ENCODE peak calls at places on chromosomes 12 and 14, in nine cellular contexts. U, L, G, I, C, V, B, A and H are unnamed samples.

GRCh38 chr12:49609059-49609874 is 3.8 kb upstream of the FAM186B start:
- DNase-seq in U (no peak), L (no peak), G (no peak), I (no peak), C (no peak), V (no peak), B (no peak), A (no peak), H (no peak)

GRCh38 chr14:29709490-29709889 is 218.2 kb downstream of the PRKD1 start:
- DNase-seq in U (no peak), L (no peak), G (no peak), I (no peak), C (no peak), V (no peak), B (no peak), A (no peak), H (no peak)

GRCh38 chr12:118402251-118402650 is 25.9 kb downstream of the SUDS3 start:
- DNase-seq in U (no peak), L (peak), G (no peak), I (no peak), C (peak), V (no peak), B (no peak), A (no peak), H (no peak)

GRCh38 chr14:93135399-93135798 is 19.7 kb upstream of the ITPK1 start:
- DNase-seq in U (no peak), L (no peak), G (peak), I (no peak), C (no peak), V (no peak), B (no peak), A (no peak), H (no peak)

GRCh38 chr14:77804592-77804991 is 4.7 kb downstream of the ADCK1 start:
- DNase-seq in U (peak), L (no peak), G (no peak), I (no peak), C (no peak), V (no peak), B (no peak), A (peak), H (no peak)

GRCh38 chr12:54368016-54368708 is 3.9 kb upstream of the GPR84 start:
- DNase-seq in U (no peak), L (no peak), G (no peak), I (no peak), C (no peak), V (no peak), B (no peak), A (no peak), H (no peak)

GRCh38 chr12:96061864-96062453 is 26.6 kb upstream of the LTA4H start:
- DNase-seq in U (peak), L (peak), G (peak), I (peak), C (peak), V (peak), B (peak), A (peak), H (peak)

GRCh38 chr12:92080390-92081285 is 65.0 kb downstream of the BTG1 start:
- DNase-seq in U (no peak), L (peak), G (no peak), I (peak), C (peak), V (peak), B (no peak), A (peak), H (no peak)

GRCh38 chr14:37246427-37246829 is 48.7 kb downstream of the MIPOL1 start:
- DNase-seq in U (no peak), L (peak), G (peak), I (peak), C (peak), V (no peak), B (no peak), A (peak), H (peak)

GRCh38 chr12:60290532-60290931 is 694.7 kb downstream of the SLC16A7 start:
- DNase-seq in U (no peak), L (no peak), G (no peak), I (no peak), C (no peak), V (no peak), B (no peak), A (no peak), H (no peak)

GRCh38 chr14:103496776-103497175 is 25.9 kb downstream of the CKB start:
- DNase-seq in U (no peak), L (no peak), G (no peak), I (no peak), C (no peak), V (no peak), B (no peak), A (no peak), H (no peak)

GRCh38 chr12:120620624-120621023 is 19.8 kb upstream of the CABP1 start:
- DNase-seq in U (no peak), L (no peak), G (no peak), I (no peak), C (no peak), V (no peak), B (no peak), A (no peak), H (no peak)

GRCh38 chr12:29200586-29200985 is 51.5 kb downstream of the FAR2 start:
- DNase-seq in U (no peak), L (no peak), G (no peak), I (no peak), C (no peak), V (no peak), B (no peak), A (no peak), H (no peak)

GRCh38 chr14:95043314-95043713 is 114.0 kb downstream of the DICER1 start:
- DNase-seq in U (no peak), L (no peak), G (no peak), I (no peak), C (no peak), V (no peak), B (no peak), A (no peak), H (no peak)

GRCh38 chr14:79855789-79856188 is 355.5 kb downstream of the DIO2 start:
- DNase-seq in U (no peak), L (no peak), G (no peak), I (no peak), C (no peak), V (no peak), B (no peak), A (no peak), H (no peak)

GRCh38 chr14:54364555-54365415 is 32.0 kb upstream of the CDKN3 start:
- DNase-seq in U (no peak), L (no peak), G (no peak), I (no peak), C (peak), V (no peak), B (no peak), A (no peak), H (no peak)

GRCh38 chr12:90028620-90029051 is 320.0 kb upstream of the ATP2B1 start:
- DNase-seq in U (no peak), L (no peak), G (no peak), I (no peak), C (no peak), V (no peak), B (no peak), A (no peak), H (no peak)

GRCh38 chr14:94394594-94395305 is 6.3 kb upstream of the SERPINA1 start:
- DNase-seq in U (no peak), L (no peak), G (no peak), I (no peak), C (peak), V (no peak), B (no peak), A (no peak), H (no peak)

GRCh38 chr12:20631711-20632110 is 63.4 kb upstream of the SLCO1C1 start:
- DNase-seq in U (no peak), L (no peak), G (no peak), I (no peak), C (peak), V (no peak), B (no peak), A (no peak), H (no peak)

GRCh38 chr12:57430117-57430930 is 519 bp downstream of the R3HDM2 start:
- DNase-seq in U (peak), L (no peak), G (peak), I (peak), C (no peak), V (peak), B (no peak), A (peak), H (no peak)

GRCh38 chr12:93015970-93016751 is 87.1 kb upstream of the EEA1 start:
- DNase-seq in U (no peak), L (no peak), G (no peak), I (no peak), C (no peak), V (no peak), B (no peak), A (no peak), H (no peak)